ENCODE peak calls at places on chromosomes 7 and 10, in five cellular contexts. K is HepG2, L is HCT116, N is GM12878, X is K562. R is an unnamed sample.

GRCh38 chr10:104416-104815 is 30.8 kb upstream of the ZMYND11 start:
- DNase-seq in K (no peak), L (no peak), N (no peak), X (no peak), R (no peak)

GRCh38 chr7:38411404-38411803 is 138.0 kb upstream of the TARP start:
- DNase-seq in K (peak; percentile 28), L (peak; percentile 21), N (no peak), X (peak; percentile 25), R (no peak)

GRCh38 chr10:1400129-1400865 is 337.0 kb downstream of the ADARB2 start:
- DNase-seq in K (peak; percentile 34), L (no peak), N (no peak), X (no peak), R (no peak)

GRCh38 chr10:31399631-31400030 is 80.6 kb downstream of the ZEB1 start:
- DNase-seq in K (no peak), L (no peak), N (no peak), X (no peak), R (no peak)

GRCh38 chr10:93471110-93471651 is 11.0 kb downstream of the MYOF start:
- DNase-seq in K (peak; percentile 59), L (peak; percentile 95), N (no peak), X (no peak), R (no peak)

GRCh38 chr10:95243318-95243617 is 47.5 kb downstream of the PDLIM1 start:
- DNase-seq in K (no peak), L (no peak), N (no peak), X (no peak), R (no peak)

GRCh38 chr10:24518981-24519597 is 204.6 kb downstream of the ARHGAP21 start:
- DNase-seq in K (peak; percentile 53), L (peak; percentile 23), N (no peak), X (peak; percentile 67), R (peak; percentile 79)

GRCh38 chr7:25196132-25196896 is 32.0 kb downstream of the NPVF start:
- DNase-seq in K (peak; percentile 71), L (no peak), N (no peak), X (no peak), R (no peak)

GRCh38 chr7:156620246-156620775 is 20.3 kb upstream of the RNF32 start:
- DNase-seq in K (no peak), L (no peak), N (no peak), X (no peak), R (no peak)

GRCh38 chr10:102781089-102781920 is 37.6 kb downstream of the WBP1L start:
- DNase-seq in K (no peak), L (no peak), N (no peak), X (peak; percentile 38), R (no peak)

GRCh38 chr10:84783909-84784308 is 455.5 kb downstream of the CCSER2 start:
- DNase-seq in K (no peak), L (no peak), N (no peak), X (no peak), R (no peak)

GRCh38 chr10:84784749-84785148 is 456.4 kb downstream of the CCSER2 start:
- DNase-seq in K (no peak), L (no peak), N (no peak), X (no peak), R (no peak)

GRCh38 chr10:84789050-84789449 is 460.7 kb downstream of the CCSER2 start:
- DNase-seq in K (no peak), L (no peak), N (no peak), X (no peak), R (no peak)

DNA sequence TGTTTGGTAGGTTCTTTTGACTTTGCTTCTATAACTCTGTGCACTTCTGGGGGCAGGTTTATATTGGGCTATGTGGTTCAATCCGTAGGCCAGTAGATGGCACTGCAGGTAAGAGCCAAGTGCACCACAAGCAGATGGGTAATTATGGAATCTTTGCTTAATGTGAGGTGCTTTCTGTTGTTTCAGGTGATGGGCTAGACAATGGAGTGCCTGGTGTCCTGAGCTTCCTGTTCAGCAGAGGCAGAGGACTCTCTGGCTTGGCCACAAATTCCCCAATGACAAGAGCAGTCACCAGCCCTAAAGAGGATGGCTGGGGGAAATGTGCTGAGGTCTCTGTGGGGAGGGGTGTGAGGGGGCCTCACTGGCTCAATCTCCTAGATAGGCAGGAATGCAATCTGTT is 455.0 kb downstream of the CCSER2 start:
- DNase-seq in K (peak; percentile 17), L (peak; percentile 12), N (no peak), X (peak; percentile 19), R (no peak)
- TF ChIP-seq YY1 in K (no peak), L (no peak), N (no peak), X (no peak), R (no peak)

DNA sequence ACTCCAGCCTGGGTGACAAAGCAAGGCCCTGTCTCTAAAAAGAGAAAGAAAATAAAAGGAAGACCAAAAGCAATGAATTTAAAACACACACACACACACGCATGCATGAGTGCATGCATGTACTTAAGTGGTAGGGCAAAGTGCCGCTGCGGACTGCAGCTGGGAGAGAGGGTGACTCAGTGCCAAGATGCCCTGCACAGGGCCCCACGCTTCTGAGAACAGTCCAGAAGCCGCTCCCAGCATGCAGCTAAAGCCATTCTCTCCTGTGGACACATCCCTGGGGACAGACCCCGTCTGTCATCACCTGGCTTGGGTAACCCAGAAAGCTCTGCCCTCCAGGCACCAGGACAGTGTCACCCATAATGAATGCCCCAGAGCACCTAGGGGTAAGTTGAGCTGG is 61.0 kb upstream of the MYL10 start:
- DNase-seq in K (no peak), L (no peak), N (no peak), X (no peak), R (no peak)
- TF ChIP-seq ATF3 in K (no peak), L (no peak), N (no peak), X (no peak), R (no peak)

GRCh38 chr7:44103941-44104879 is at the start of gene AEBP1:
- DNase-seq in K (no peak), L (no peak), N (no peak), X (no peak), R (peak; percentile 78)
- TF ChIP-seq YY1 in K (no peak), L (no peak), N (peak; percentile 16), X (no peak), R (peak; percentile 45)

GRCh38 chr7:34225193-34225592 is 319.9 kb downstream of the BMPER start:
- DNase-seq in K (no peak), L (no peak), N (no peak), X (no peak), R (no peak)
- TF ChIP-seq ATF3 in K (no peak), L (no peak), N (no peak), X (no peak), R (no peak)

GRCh38 chr10:121886181-121886580 is 41.6 kb downstream of the ATE1 start:
- DNase-seq in K (no peak), L (no peak), N (no peak), X (no peak), R (no peak)
- TF ChIP-seq YY1 in K (no peak), L (no peak), N (no peak), X (no peak), R (no peak)

GRCh38 chr7:119472398-119473038 is 800.5 kb upstream of the KCND2 start:
- DNase-seq in K (no peak), L (no peak), N (no peak), X (no peak), R (no peak)
- TF ChIP-seq ATF3 in K (no peak), L (no peak), N (no peak), X (no peak), R (no peak)

GRCh38 chr10:131970946-131971345 is 10.8 kb downstream of the BNIP3 start:
- DNase-seq in K (no peak), L (no peak), N (no peak), X (no peak), R (no peak)

GRCh38 chr10:131971591-131971990 is 10.1 kb downstream of the BNIP3 start:
- DNase-seq in K (no peak), L (no peak), N (no peak), X (no peak), R (no peak)

GRCh38 chr10:131974034-131974817 is 7.5 kb downstream of the BNIP3 start:
- DNase-seq in K (no peak), L (no peak), N (no peak), X (no peak), R (no peak)

GRCh38 chr10:131973160-131973951 is 8.4 kb downstream of the BNIP3 start:
- DNase-seq in K (no peak), L (no peak), N (no peak), X (no peak), R (no peak)

DNA sequence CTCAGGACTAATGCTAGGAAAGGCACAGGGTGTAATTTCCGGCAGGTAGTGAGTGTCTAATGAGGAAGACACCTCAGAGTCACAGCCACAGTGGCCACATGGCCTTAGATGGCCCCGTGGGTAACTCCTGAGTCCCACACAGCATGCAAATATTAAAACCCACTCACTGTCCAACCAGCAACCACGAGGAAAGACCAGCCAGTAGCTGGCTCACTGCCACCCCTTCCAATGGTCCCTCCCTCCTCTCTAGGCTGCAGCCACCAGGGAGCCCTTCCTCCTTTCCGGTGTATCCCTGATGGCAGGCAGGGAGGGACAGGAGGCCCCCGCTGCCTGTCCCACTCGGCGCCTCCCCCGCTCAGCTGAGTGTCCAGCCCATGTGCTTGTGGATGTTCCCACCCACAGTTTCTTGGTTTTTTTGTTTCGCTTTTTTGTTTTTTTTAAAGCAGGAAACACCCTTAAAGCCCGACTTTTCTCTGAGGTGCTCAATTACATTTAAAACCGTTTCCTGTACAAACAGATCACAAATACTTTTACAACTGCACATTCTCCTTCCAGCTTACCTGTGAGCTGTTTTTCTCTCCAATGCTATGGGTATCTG is 9.2 kb downstream of the BNIP3 start:
- DNase-seq in K (no peak), L (no peak), N (no peak), X (peak; percentile 35), R (no peak)
- TF ChIP-seq YY1 in K (no peak), L (no peak), N (no peak), X (no peak), R (no peak)

GRCh38 chr7:34070486-34071323 is 165.4 kb downstream of the BMPER start:
- DNase-seq in K (no peak), L (no peak), N (no peak), X (no peak), R (no peak)
- TF ChIP-seq ATF3 in K (no peak), L (no peak), N (no peak), X (no peak), R (no peak)